ENCODE peak calls at places on chromosomes 1 and 21, in four cellular contexts. One of them, this sample, is unnamed.

GRCh38 chr1:1137256-1138045 is 21.6 kb upstream of the C1orf159 start:
- DNase-seq in H9: no peak
- DNase-seq in mesenchymal stem cell: no peak
- DNase-seq in mesendoderm: no peak
- DNase-seq in this sample: no peak

GRCh38 chr1:64898107-64898861 is 68.1 kb downstream of the JAK1 start:
- DNase-seq in H9: peak
- DNase-seq in mesenchymal stem cell: peak
- DNase-seq in mesendoderm: peak
- DNase-seq in this sample: no peak

GRCh38 chr1:27633298-27633610 is 1.7 kb downstream of the FGR start:
- DNase-seq in mesendoderm: no peak
- DNase-seq in mesenchymal stem cell: no peak
- DNase-seq in H9: no peak
- DNase-seq in this sample: no peak

GRCh38 chr1:197099444-197099843 is 32.4 kb upstream of the F13B start:
- DNase-seq in H9: no peak
- DNase-seq in mesenchymal stem cell: no peak
- DNase-seq in mesendoderm: no peak
- DNase-seq in this sample: no peak

GRCh38 chr1:36866168-36866814 is 168.0 kb downstream of the GRIK3 start:
- DNase-seq in H9: no peak
- DNase-seq in mesendoderm: no peak
- DNase-seq in mesenchymal stem cell: no peak
- DNase-seq in this sample: no peak

GRCh38 chr21:44313451-44313850 is 13.6 kb downstream of the PFKL start:
- DNase-seq in H9: no peak
- DNase-seq in mesenchymal stem cell: no peak
- DNase-seq in mesendoderm: no peak
- DNase-seq in this sample: no peak

GRCh38 chr1:244968431-244968830 is 104.1 kb upstream of the HNRNPU start:
- DNase-seq in mesenchymal stem cell: peak
- DNase-seq in mesendoderm: peak
- DNase-seq in H9: peak
- DNase-seq in this sample: peak

GRCh38 chr1:239308701-239309333 is 77.6 kb upstream of the CHRM3 start:
- DNase-seq in mesenchymal stem cell: no peak
- DNase-seq in mesendoderm: peak
- DNase-seq in H9: peak
- DNase-seq in this sample: peak

GRCh38 chr1:195697130-195697529 is 911.1 kb downstream of the KCNT2 start:
- DNase-seq in mesenchymal stem cell: no peak
- DNase-seq in H9: no peak
- DNase-seq in mesendoderm: no peak
- DNase-seq in this sample: no peak

GRCh38 chr1:83694449-83694848 is 304.5 kb downstream of the TTLL7 start:
- DNase-seq in H9: no peak
- DNase-seq in mesenchymal stem cell: no peak
- DNase-seq in mesendoderm: peak
- DNase-seq in this sample: no peak

GRCh38 chr1:242454262-242455051 is 70.0 kb downstream of the PLD5 start:
- DNase-seq in H9: no peak
- DNase-seq in mesenchymal stem cell: peak
- DNase-seq in mesendoderm: peak
- DNase-seq in this sample: peak

GRCh38 chr1:232499151-232499550 is 130.8 kb downstream of the SIPA1L2 start:
- DNase-seq in mesenchymal stem cell: no peak
- DNase-seq in mesendoderm: no peak
- DNase-seq in H9: no peak
- DNase-seq in this sample: no peak

GRCh38 chr1:119648620-119649004 is 546 bp upstream of the ZNF697 start:
- DNase-seq in H9: no peak
- DNase-seq in mesenchymal stem cell: no peak
- DNase-seq in mesendoderm: no peak
- DNase-seq in this sample: no peak

GRCh38 chr1:93839307-93839706 is 39.7 kb downstream of the DNTTIP2 start:
- DNase-seq in mesenchymal stem cell: peak
- DNase-seq in mesendoderm: no peak
- DNase-seq in H9: no peak
- DNase-seq in this sample: no peak

GRCh38 chr1:89070509-89070908 is 5.5 kb upstream of the GBP1 start:
- DNase-seq in H9: no peak
- DNase-seq in mesenchymal stem cell: no peak
- DNase-seq in mesendoderm: no peak
- DNase-seq in this sample: no peak

GRCh38 chr1:200992382-200993101 is 31.0 kb downstream of the KIF21B start:
- DNase-seq in mesenchymal stem cell: no peak
- DNase-seq in H9: no peak
- DNase-seq in mesendoderm: no peak
- DNase-seq in this sample: no peak

GRCh38 chr1:37556712-37557196 is at the start of gene DNALI1:
- DNase-seq in H9: peak
- DNase-seq in mesenchymal stem cell: peak
- DNase-seq in mesendoderm: peak
- DNase-seq in this sample: peak

GRCh38 chr1:41868241-41868953 is 50.3 kb downstream of the HIVEP3 start:
- DNase-seq in mesendoderm: peak
- DNase-seq in mesenchymal stem cell: no peak
- DNase-seq in H9: no peak
- DNase-seq in this sample: no peak

GRCh38 chr1:158604968-158605367 is at the start of gene OR10Z1:
- DNase-seq in mesenchymal stem cell: no peak
- DNase-seq in mesendoderm: no peak
- DNase-seq in H9: no peak
- DNase-seq in this sample: no peak

DNA sequence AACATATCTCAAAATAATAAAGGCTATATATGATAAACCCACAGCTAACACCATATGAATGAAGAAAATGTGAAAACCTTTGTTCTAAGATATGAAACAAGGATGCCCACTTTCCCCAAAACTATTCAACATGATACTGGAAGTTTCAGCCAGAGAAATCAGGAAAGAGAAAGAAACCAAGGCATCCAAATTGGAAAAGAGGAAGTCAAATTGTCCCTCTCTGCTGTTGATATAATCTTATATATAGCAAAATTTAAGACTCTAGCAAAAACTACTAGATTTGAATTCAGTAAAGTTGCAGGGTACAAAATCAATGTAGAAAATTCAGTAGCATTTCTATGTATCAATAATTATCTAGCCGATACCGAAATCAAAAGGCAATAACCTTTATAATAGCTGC is 4.3 kb upstream of the OR10Z1 start:
- DNase-seq in mesendoderm: no peak
- DNase-seq in mesenchymal stem cell: no peak
- DNase-seq in H9: no peak
- DNase-seq in this sample: no peak
- H3K27ac ChIP-seq in mesendoderm: no peak
- H3K27ac ChIP-seq in mesenchymal stem cell: no peak
- H3K27ac ChIP-seq in H9: no peak
- H3K27ac ChIP-seq in this sample: no peak

GRCh38 chr1:51819810-51820209 is 58.7 kb downstream of the NRDC start:
- DNase-seq in mesenchymal stem cell: no peak
- DNase-seq in H9: no peak
- DNase-seq in mesendoderm: no peak
- DNase-seq in this sample: no peak
- H3K23ac ChIP-seq in mesenchymal stem cell: no peak
- H3K23ac ChIP-seq in H9: no peak
- H3K23ac ChIP-seq in mesendoderm: no peak
- H3K23ac ChIP-seq in this sample: no peak

DNA sequence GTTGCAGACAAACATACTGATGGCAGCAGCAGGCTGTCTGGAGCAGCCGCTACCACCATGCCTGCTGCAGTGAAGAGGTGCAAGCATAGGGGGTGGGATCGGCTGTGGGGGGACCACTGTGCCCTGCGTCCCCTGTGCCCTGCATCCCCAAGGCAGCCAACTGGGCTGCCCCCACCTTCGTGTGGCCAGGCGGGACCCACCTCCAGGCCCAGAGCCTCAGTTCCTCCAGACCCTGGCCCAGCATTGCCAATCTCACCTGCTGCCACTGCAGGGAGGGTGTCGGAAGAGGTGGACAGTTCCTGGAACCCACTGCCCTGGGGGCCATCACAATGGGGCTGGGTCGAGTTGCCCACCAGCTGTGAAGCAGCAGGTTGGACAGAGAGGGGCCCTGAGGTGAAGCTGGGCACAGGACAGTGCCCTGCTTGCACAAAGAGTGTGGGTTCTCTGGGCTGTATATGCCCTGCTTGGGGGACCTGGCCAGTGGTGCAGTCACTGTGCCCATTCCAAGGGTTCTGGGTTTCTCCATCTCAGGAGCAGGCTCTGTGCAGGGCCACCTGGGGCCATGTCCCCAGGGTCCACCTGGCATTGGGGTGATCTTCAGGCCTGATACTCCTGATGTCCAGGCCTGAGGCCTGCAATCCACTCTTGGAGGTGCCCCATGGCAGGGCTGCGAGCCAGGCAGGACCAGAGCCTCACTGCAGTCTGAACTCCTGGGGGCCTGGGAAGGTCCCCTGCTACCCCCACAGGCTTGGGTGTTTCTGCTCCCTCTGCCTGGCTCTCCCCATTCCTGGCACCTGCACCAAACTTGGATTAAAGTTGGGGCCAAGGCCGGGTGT is 261.4 kb upstream of the NRIP1 start:
- DNase-seq in mesenchymal stem cell: no peak
- DNase-seq in mesendoderm: no peak
- DNase-seq in H9: no peak
- DNase-seq in this sample: no peak
- H4K8ac ChIP-seq in mesenchymal stem cell: no peak
- H4K8ac ChIP-seq in mesendoderm: no peak
- H4K8ac ChIP-seq in H9: no peak
- H4K8ac ChIP-seq in this sample: no peak

GRCh38 chr1:26069941-26070807 is 2.7 kb upstream of the TRIM63 start:
- DNase-seq in H9: no peak
- DNase-seq in mesenchymal stem cell: no peak
- DNase-seq in mesendoderm: no peak
- DNase-seq in this sample: no peak

GRCh38 chr1:26075421-26076144 is 8.2 kb upstream of the TRIM63 start:
- DNase-seq in mesendoderm: no peak
- DNase-seq in H9: no peak
- DNase-seq in mesenchymal stem cell: no peak
- DNase-seq in this sample: no peak

GRCh38 chr1:26067432-26067911 is at the start of gene TRIM63:
- DNase-seq in H9: no peak
- DNase-seq in mesenchymal stem cell: no peak
- DNase-seq in mesendoderm: no peak
- DNase-seq in this sample: no peak

GRCh38 chr1:26070808-26071342 is 3.4 kb upstream of the TRIM63 start:
- DNase-seq in H9: no peak
- DNase-seq in mesendoderm: no peak
- DNase-seq in mesenchymal stem cell: no peak
- DNase-seq in this sample: no peak

DNA sequence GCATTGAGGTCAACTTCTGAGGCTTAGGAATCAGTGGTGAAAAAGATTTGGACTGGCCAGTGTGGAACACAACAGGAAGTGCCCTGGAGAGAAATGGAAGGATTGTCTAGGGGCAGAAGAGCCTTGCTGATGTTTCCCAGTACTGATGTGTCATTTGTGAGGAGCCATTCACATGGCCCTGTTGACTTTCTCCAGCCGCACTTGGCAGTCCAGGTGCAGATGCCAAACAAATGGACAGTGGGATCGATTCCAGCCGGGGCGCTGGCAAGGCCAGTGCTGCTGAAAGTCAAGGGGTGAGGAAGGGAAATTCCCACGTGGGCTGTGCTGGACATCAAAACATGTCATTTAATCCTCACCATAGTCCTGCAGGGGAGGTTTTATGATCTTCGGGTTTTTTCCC is 4.9 kb upstream of the TRIM63 start:
- DNase-seq in H9: no peak
- DNase-seq in mesendoderm: no peak
- DNase-seq in mesenchymal stem cell: no peak
- DNase-seq in this sample: no peak
- H3K27ac ChIP-seq in H9: no peak
- H3K27ac ChIP-seq in mesendoderm: no peak
- H3K27ac ChIP-seq in mesenchymal stem cell: no peak
- H3K27ac ChIP-seq in this sample: no peak

This sample was measured in neuronal stem cell.